ENCODE peak calls at places on chromosome 12, in five cellular contexts. R, G, B, L and F are unnamed samples.

GRCh38 chr12:23113781-23114180 is 488.8 kb downstream of the ETNK1 start:
- DNase-seq in R (no peak), G (no peak), B (no peak), L (no peak), F (no peak)

GRCh38 chr12:122609696-122610095 is 82.6 kb downstream of the KNTC1 start:
- DNase-seq in R (no peak), G (no peak), B (no peak), L (no peak), F (no peak)

GRCh38 chr12:102163383-102163782 is 34.2 kb downstream of the PMCH start:
- DNase-seq in R (no peak), G (no peak), B (no peak), L (no peak), F (no peak)

GRCh38 chr12:31626270-31626669 is 33.2 kb upstream of the ETFBKMT start:
- DNase-seq in R (no peak), G (no peak), B (no peak), L (no peak), F (no peak)

GRCh38 chr12:26124491-26125450 is at the start of gene BHLHE41:
- DNase-seq in R (peak; percentile 91), G (peak; percentile 85), B (peak; percentile 77), L (peak; percentile 79), F (no peak)

GRCh38 chr12:58011676-58012075 is 70.3 kb downstream of the ATP23 start:
- DNase-seq in R (no peak), G (no peak), B (no peak), L (no peak), F (no peak)

GRCh38 chr12:92927436-92928116 is 1.5 kb downstream of the EEA1 start:
- DNase-seq in R (no peak), G (peak; percentile 53), B (no peak), L (no peak), F (no peak)

GRCh38 chr12:111759991-111760390 is 6.7 kb upstream of the ALDH2 start:
- DNase-seq in R (no peak), G (no peak), B (no peak), L (no peak), F (no peak)

GRCh38 chr12:103640410-103640809 is 53.3 kb downstream of the STAB2 start:
- DNase-seq in R (no peak), G (peak; percentile 33), B (no peak), L (no peak), F (no peak)

GRCh38 chr12:116880817-116881324 is 370 bp downstream of the HRK start:
- DNase-seq in R (peak; percentile 73), G (peak; percentile 59), B (peak; percentile 75), L (peak; percentile 38), F (no peak)

GRCh38 chr12:80156306-80156705 is 57.0 kb downstream of the OTOGL start:
- DNase-seq in R (no peak), G (no peak), B (no peak), L (no peak), F (no peak)

GRCh38 chr12:89703768-89704167 is 4.9 kb downstream of the ATP2B1 start:
- DNase-seq in R (no peak), G (no peak), B (no peak), L (no peak), F (no peak)

GRCh38 chr12:80807640-80808288 is 91.1 kb downstream of the MYF5 start:
- DNase-seq in R (no peak), G (no peak), B (no peak), L (no peak), F (no peak)

GRCh38 chr12:39502657-39503056 is 59.7 kb upstream of the KIF21A start:
- DNase-seq in R (no peak), G (no peak), B (no peak), L (no peak), F (no peak)

GRCh38 chr12:9951026-9951652 is 19.0 kb upstream of the CLEC2A start:
- DNase-seq in R (no peak), G (peak; percentile 25), B (no peak), L (no peak), F (no peak)

GRCh38 chr12:27899151-27899661 is 73.3 kb downstream of the PTHLH start:
- DNase-seq in R (no peak), G (no peak), B (no peak), L (no peak), F (no peak)

GRCh38 chr12:3044141-3044630 is 33.0 kb upstream of the TSPAN9 start:
- DNase-seq in R (no peak), G (no peak), B (no peak), L (no peak), F (no peak)

GRCh38 chr12:131896811-131897270 is 2.4 kb downstream of the ULK1 start:
- DNase-seq in R (no peak), G (no peak), B (peak; percentile 43), L (no peak), F (no peak)

GRCh38 chr12:64400041-64400440 is 4.2 kb upstream of the XPOT start:
- DNase-seq in R (no peak), G (no peak), B (no peak), L (no peak), F (no peak)

GRCh38 chr12:2804390-2805145 is 7.9 kb upstream of the ITFG2 start:
- DNase-seq in R (peak; percentile 92), G (no peak), B (no peak), L (no peak), F (no peak)

GRCh38 chr12:47755655-47756562 is 2.8 kb downstream of the RAPGEF3 start:
- DNase-seq in R (peak; percentile 84), G (peak; percentile 87), B (no peak), L (peak; percentile 83), F (no peak)

GRCh38 chr12:47758584-47758833 is 171 bp downstream of the RAPGEF3 start:
- DNase-seq in R (no peak), G (no peak), B (no peak), L (no peak), F (no peak)

GRCh38 chr12:47757840-47758583 is 668 bp downstream of the RAPGEF3 start:
- DNase-seq in R (peak; percentile 89), G (no peak), B (peak; percentile 61), L (no peak), F (no peak)

GRCh38 chr12:47758834-47759690 is at the start of gene RAPGEF3:
- DNase-seq in R (peak; percentile 96), G (peak; percentile 66), B (peak; percentile 81), L (peak; percentile 89), F (no peak)

DNA sequence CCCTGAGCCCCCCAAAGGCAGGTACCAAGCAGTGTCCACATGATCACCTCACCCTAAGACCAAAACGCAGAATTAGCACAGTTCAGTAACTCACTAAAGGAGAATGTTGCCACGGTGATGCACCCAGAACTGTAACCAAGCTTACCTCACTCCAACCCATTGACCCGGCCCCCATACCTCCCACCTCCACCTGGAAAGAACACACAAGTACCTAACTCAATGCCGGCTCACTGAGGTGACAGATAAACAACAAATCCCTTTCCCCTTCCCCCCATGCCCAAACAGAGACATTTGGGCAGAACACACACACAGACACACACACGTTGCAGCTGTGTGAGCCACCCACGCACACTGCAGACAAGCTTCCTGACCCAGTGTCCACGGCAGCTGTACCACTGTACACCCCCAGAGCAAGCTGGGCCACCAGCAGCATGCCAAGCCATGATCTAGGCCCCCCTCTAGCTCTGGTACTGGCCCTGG is 1.3 kb downstream of the RAPGEF3 start:
- DNase-seq in R (no peak), G (no peak), B (no peak), L (no peak), F (no peak)
- H3K4me3 ChIP-seq in R (peak overlapping the region; percentile 54), G (no peak overlapping the region), B (no peak overlapping the region), L (peak overlapping the region; percentile 61), F (no peak overlapping the region)

GRCh38 chr12:54003625-54004024 is 3.7 kb downstream of the HOXC9 start:
- DNase-seq in R (peak; percentile 66), G (no peak), B (no peak), L (no peak), F (no peak)

GRCh38 chr12:54001283-54002187 is 1.6 kb downstream of the HOXC9 start:
- DNase-seq in R (no peak), G (no peak), B (no peak), L (no peak), F (no peak)

GRCh38 chr12:54000774-54001114 is 783 bp downstream of the HOXC9 start:
- DNase-seq in R (no peak), G (no peak), B (no peak), L (no peak), F (no peak)

GRCh38 chr12:54002915-54003339 is 3.0 kb downstream of the HOXC9 start:
- DNase-seq in R (peak; percentile 77), G (no peak), B (no peak), L (no peak), F (no peak)

DNA sequence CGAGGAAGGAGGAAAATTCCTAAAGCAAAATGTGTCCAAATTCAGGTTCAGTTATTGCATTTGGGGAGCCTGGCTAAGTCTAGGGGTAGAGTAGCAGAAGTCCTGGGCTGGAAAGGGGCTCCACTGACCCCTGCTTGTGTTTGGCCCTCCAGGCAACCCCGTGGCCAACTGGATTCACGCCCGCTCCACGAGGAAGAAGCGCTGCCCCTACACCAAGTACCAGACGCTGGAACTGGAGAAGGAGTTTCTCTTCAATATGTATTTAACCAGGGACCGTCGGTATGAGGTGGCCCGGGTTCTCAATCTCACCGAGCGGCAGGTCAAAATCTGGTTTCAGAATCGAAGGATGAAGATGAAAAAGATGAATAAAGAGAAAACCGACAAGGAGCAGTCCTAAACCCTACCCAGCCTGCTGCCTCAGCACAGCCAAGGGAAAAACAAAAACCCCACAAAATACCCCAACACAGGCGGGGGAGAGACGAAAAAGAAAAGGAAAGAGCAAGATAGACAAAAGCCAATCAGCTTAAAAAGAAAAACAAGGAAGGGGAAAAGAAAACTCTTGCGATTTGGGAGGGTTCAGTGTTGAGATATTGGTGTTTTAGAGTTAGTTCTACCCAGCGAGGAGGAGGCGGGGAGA is 2.4 kb downstream of the HOXC9 start:
- DNase-seq in R (peak; percentile 72), G (no peak), B (no peak), L (no peak), F (no peak)
- H3K9ac ChIP-seq in R (peak overlapping the region; percentile 15), G (no peak overlapping the region), B (no peak overlapping the region), L (no peak overlapping the region), F (no peak overlapping the region)

DNA sequence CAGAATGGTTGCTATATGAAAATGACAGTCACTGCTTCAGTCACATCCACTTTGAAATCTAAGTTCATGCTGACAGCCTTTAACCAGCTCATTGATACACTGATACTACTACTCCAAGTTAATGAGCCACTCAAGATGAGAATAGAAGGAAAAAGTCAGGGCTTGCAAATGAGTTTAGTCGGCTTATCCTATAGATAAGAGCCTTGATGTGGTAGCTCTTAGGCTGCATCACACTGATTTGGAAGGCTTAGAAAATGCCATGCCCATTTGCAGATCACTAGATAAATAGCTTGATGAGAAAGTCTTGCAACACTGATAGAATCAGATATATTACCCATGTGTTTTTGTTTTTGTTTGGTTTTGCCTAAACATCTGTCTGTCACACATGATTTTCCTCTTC is 251.4 kb upstream of the ATXN7L3B start:
- DNase-seq in R (no peak), G (no peak), B (no peak), L (no peak), F (no peak)
- H3K4me3 ChIP-seq in R (no peak overlapping the region), G (no peak overlapping the region), B (no peak overlapping the region), L (no peak overlapping the region), F (no peak overlapping the region)

DNA sequence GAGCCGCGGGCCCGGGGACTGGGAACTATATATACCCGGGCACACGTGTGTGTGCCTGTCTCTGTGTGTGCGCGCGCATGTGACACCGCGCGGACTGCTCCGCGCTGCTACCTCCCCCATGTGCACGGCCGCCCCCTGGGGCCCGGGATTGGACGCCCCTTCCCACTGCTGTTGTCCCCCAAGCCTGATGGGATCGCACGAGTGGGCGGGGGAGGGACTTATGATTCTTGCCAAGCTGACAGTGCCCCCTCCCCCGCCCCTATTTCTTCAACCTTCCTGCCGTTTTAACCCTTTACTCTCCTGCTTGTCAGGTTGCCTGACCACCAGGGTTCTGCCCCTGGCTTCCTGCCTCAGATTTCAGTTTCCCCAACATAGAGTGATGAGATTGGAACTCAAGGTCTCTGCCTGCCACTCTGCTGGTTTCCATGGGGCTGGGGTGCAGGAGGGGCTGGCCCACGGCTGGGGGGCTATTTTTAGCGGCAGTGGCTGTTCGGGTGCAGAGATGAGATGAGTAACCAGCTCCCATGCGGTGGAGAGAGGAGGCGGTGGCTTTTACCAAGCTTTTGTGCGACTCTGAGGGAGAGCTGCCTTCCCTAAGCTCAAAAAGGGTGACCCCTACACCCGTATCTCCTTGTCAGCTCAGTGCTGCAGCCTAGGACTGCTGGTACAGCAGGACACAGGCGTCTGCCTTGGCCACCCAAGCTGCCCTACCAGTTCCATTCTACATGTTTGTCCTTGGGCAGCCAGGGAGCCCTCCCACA is at the start of gene DDN:
- DNase-seq in R (no peak), G (peak; percentile 78), B (peak; percentile 72), L (no peak), F (no peak)
- H3K9ac ChIP-seq in R (peak within 1 kb of the TSS; percentile 36), G (peak within 1 kb of the TSS; percentile 67), B (no peak within 1 kb of the TSS), L (peak within 1 kb of the TSS; percentile 4), F (peak within 1 kb of the TSS; percentile 67)